ENCODE peak calls at places on chromosomes 11 and 22, in seven cellular contexts. Y is WTC11; K is HCT116; N is neural crest cell; I is NCI-H1105 treated with DMSO at 0.1 percent for 48 hours; M is stimulated activated CD4-positive, alpha-beta T cell treated with anti-CD3 and anti-CD28 coated beads, Interleukin-12 subunit alpha, Interleukin-12 subunit beta, amount 100 ng/mL, for 4 hours; D is stimulated activated CD8-positive, alpha-beta memory T cell treated with anti-CD3 and anti-CD28 coated beads, Interleukin-4, amount 100 ng/mL, for 4 hours. F is an unnamed sample.

GRCh38 chr22:35292786-35293185 is 6.9 kb upstream of the TOM1 start:
- DNase-seq in D (no peak), M (no peak), K (no peak), I (no peak), N (no peak), Y (no peak), F (no peak)

GRCh38 chr11:128343134-128343514 is 244.2 kb downstream of the ETS1 start:
- DNase-seq in Y (no peak), D (no peak), K (no peak), N (no peak), I (no peak), M (no peak), F (no peak)

GRCh38 chr11:110295487-110296225 is 758 bp downstream of the RDX start:
- DNase-seq in D (peak; percentile 9), I (peak; percentile 58), K (no peak), N (peak; percentile 34), Y (peak; percentile 58), M (peak; percentile 44), F (peak; percentile 74)

GRCh38 chr11:88414981-88415391 is 77.5 kb upstream of the CTSC start:
- DNase-seq in D (no peak), K (no peak), I (peak; percentile 13), Y (no peak), M (no peak), N (no peak), F (no peak)

GRCh38 chr11:116808262-116809175 is 14.6 kb downstream of the APOA4 start:
- DNase-seq in K (no peak), M (no peak), I (no peak), D (no peak), N (no peak), Y (no peak), F (no peak)

GRCh38 chr11:60899021-60899936 is 7.1 kb downstream of the PRPF19 start:
- DNase-seq in I (peak; percentile 38), M (no peak), K (peak; percentile 51), Y (peak; percentile 38), N (peak; percentile 59), D (no peak), F (peak; percentile 60)

GRCh38 chr11:10502065-10502680 is 38.8 kb downstream of the RNF141 start:
- DNase-seq in K (no peak), Y (no peak), I (no peak), N (no peak), D (no peak), M (no peak), F (no peak)

GRCh38 chr11:117822522-117823033 is 2.0 kb downstream of the FXYD2 start:
- DNase-seq in K (no peak), M (no peak), D (no peak), N (no peak), Y (no peak), I (no peak), F (no peak)

GRCh38 chr11:124920870-124921609 is 2.0 kb downstream of the HEPN1 start:
- DNase-seq in I (no peak), Y (peak; percentile 78), D (peak; percentile 63), N (peak; percentile 85), M (peak; percentile 73), K (no peak), F (peak; percentile 87)

GRCh38 chr11:130414107-130415088 is 14.0 kb downstream of the ADAMTS8 start:
- DNase-seq in M (no peak), K (no peak), D (no peak), Y (no peak), N (no peak), I (no peak), F (no peak)

GRCh38 chr11:62217191-62217748 is 8.8 kb downstream of the SCGB2A1 start:
- DNase-seq in D (no peak), M (no peak), K (no peak), N (no peak), I (peak; percentile 50), Y (no peak), F (peak; percentile 25)

GRCh38 chr22:49858827-49859226 is 5.2 kb downstream of the ZBED4 start:
- DNase-seq in D (no peak), N (no peak), M (no peak), I (no peak), K (no peak), Y (no peak), F (no peak)

GRCh38 chr11:30046211-30046945 is 29.5 kb upstream of the KCNA4 start:
- DNase-seq in Y (peak; percentile 52), K (no peak), D (no peak), M (no peak), I (no peak), N (no peak), F (no peak)

GRCh38 chr11:124177344-124177743 is 5.8 kb upstream of the OR10D3 start:
- DNase-seq in M (no peak), I (no peak), Y (no peak), D (no peak), N (no peak), K (no peak), F (no peak)

GRCh38 chr11:12880327-12880726 is 128.8 kb upstream of the RASSF10 start:
- DNase-seq in N (no peak), D (no peak), Y (no peak), M (no peak), K (no peak), I (no peak), F (no peak)

GRCh38 chr11:20417771-20418170 is 30.3 kb downstream of the PRMT3 start:
- DNase-seq in K (no peak), M (no peak), D (no peak), Y (no peak), I (no peak), N (no peak), F (no peak)

GRCh38 chr22:36433318-36434231 is 45.8 kb upstream of the MYH9 start:
- DNase-seq in I (peak; percentile 93), M (no peak), D (no peak), K (no peak), Y (no peak), N (no peak), F (no peak)

GRCh38 chr11:121802542-121802941 is 313.5 kb downstream of the BLID start:
- DNase-seq in D (no peak), K (no peak), Y (peak; percentile 37), I (no peak), N (no peak), M (no peak), F (peak; percentile 22)

GRCh38 chr11:6992026-6992425 is 28.1 kb downstream of the ZNF214 start:
- DNase-seq in M (no peak), K (no peak), D (no peak), Y (no peak), I (no peak), N (no peak), F (peak; percentile 4)

GRCh38 chr22:38383417-38383816 is 66.2 kb upstream of the CSNK1E start:
- DNase-seq in Y (no peak), K (no peak), I (no peak), M (no peak), N (no peak), D (no peak), F (no peak)

GRCh38 chr11:57321996-57322880 is 2.5 kb downstream of the TNKS1BP1 start:
- DNase-seq in Y (peak; percentile 56), N (peak; percentile 48), M (no peak), K (peak; percentile 77), I (no peak), D (no peak), F (peak; percentile 96)

GRCh38 chr11:71435278-71435951 is 12.8 kb downstream of the DHCR7 start:
- DNase-seq in M (no peak), Y (no peak), N (no peak), D (no peak), I (no peak), K (no peak), F (no peak)

GRCh38 chr11:13030857-13031256 is 21.7 kb downstream of the RASSF10 start:
- DNase-seq in M (no peak), N (no peak), D (no peak), I (no peak), Y (no peak), K (no peak), F (peak; percentile 21)

GRCh38 chr11:95925011-95925410 is 1.1 kb upstream of the MTMR2 start:
- DNase-seq in M (no peak), I (no peak), Y (no peak), D (no peak), N (no peak), K (peak; percentile 27), F (peak; percentile 16)

GRCh38 chr11:28981331-28981865 is 873.2 kb downstream of the METTL15 start:
- DNase-seq in Y (no peak), N (no peak), I (peak; percentile 37), K (no peak), D (no peak), M (no peak), F (no peak)